ENCODE peak calls at places on chromosomes 16 and 17, in nine cellular contexts. U, W, I, G, K, E, J, C and L are unnamed samples. For H3K4me1, the result is how much of the 10 kb centered on the place peaks cover.

GRCh38 chr16:56910654-56911539 is 21.0 kb upstream of the HERPUD1 start:
- DNase-seq in U (peak), W (no peak), I (peak), G (no peak), K (no peak), E (no peak), J (no peak), C (no peak), L (peak)

GRCh38 chr16:81004646-81005353 is 1.9 kb downstream of the CMC2 start:
- DNase-seq in U (peak), W (no peak), I (peak), G (peak), K (peak), E (peak), J (no peak), C (no peak), L (no peak)

GRCh38 chr17:5034651-5035050 is 575 bp downstream of the SLC52A1 start:
- DNase-seq in U (no peak), W (no peak), I (peak), G (no peak), K (no peak), E (no peak), J (no peak), C (no peak), L (no peak)

GRCh38 chr17:28086519-28086918 is 44.0 kb downstream of the NLK start:
- DNase-seq in U (peak), W (no peak), I (no peak), G (no peak), K (no peak), E (no peak), J (no peak), C (no peak), L (no peak)

GRCh38 chr17:10099051-10099571 is 99.3 kb downstream of the GAS7 start:
- DNase-seq in U (peak), W (no peak), I (peak), G (no peak), K (no peak), E (no peak), J (no peak), C (no peak), L (no peak)

GRCh38 chr17:76968707-76969597 is 100.7 kb downstream of the MGAT5B start:
- DNase-seq in U (no peak), W (no peak), I (no peak), G (peak), K (no peak), E (peak), J (peak), C (peak), L (no peak)

GRCh38 chr17:41527076-41528023 is 758 bp downstream of the KRT19 start:
- DNase-seq in U (no peak), W (no peak), I (peak), G (peak), K (peak), E (peak), J (no peak), C (peak), L (no peak)

GRCh38 chr17:1906622-1907021 is 76.8 kb downstream of the RPA1 start:
- DNase-seq in U (no peak), W (no peak), I (peak), G (no peak), K (no peak), E (peak), J (no peak), C (no peak), L (no peak)

GRCh38 chr17:40443196-40443987 is at the start of gene IGFBP4:
- DNase-seq in U (peak), W (no peak), I (peak), G (peak), K (peak), E (peak), J (peak), C (peak), L (peak)

GRCh38 chr17:75331671-75332070 is 42.4 kb upstream of the SLC25A19 start:
- DNase-seq in U (no peak), W (no peak), I (no peak), G (no peak), K (no peak), E (no peak), J (no peak), C (no peak), L (no peak)
- H3K4me1 ChIP-seq in U (under half), W (under half), I (under half), G (under half), K (under half), E (under half), J (under half), C (under half), L (under half)

DNA sequence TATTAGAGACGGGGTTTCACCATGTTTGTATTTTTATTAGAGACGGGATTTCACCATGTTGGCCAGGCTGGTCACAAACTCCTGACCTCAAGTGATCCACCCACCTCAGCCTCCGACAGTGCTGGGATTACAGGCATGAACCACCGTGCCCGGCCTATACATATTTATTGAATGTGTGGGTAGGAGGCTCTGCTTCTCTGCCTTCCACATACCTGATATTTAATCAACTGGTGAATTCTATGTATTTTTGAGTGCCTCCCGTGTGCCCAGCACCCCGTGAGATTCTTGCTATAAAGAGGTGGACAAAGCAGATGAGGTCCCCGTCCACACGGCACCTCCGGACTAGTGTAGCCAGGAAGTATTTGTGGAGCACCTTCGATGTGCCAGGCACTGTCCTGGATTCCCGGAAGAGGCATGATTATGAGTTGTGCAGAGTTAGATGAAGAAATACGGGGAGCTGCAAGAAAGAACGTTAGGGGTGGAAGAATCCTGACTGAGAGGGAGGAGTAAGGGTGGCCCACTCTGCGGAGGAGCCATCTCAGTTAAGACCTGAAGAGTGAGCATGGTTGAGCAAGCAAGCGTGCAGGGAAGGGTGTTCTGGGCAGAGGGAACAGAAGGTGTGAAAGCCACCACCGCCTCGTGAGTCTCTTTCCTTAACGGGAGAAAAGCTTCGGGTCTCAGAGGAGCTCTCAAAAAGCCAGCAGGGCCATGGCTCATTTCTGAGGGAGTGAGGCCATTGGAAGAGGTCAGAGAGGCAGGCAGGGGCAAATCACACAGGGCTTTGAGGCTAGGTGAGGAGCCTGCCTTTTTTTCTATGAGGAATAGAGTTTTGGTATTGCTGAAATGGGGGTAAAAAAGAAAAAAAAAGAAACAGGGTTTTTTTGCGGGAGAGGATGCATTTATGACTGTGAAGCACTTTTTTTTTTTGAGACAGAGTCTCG is 21.2 kb downstream of the CRISPLD2 start:
- DNase-seq in U (no peak), W (no peak), I (peak), G (no peak), K (no peak), E (no peak), J (peak), C (no peak), L (no peak)
- H3K4me1 ChIP-seq in U (under half), W (under half), I (under half), G (under half), K (under half), E (under half), J (under half), C (half or more), L (under half)

GRCh38 chr16:66479661-66480264 is 52.7 kb downstream of the BEAN1 start:
- DNase-seq in U (no peak), W (no peak), I (peak), G (no peak), K (peak), E (no peak), J (no peak), C (no peak), L (no peak)
- H3K4me1 ChIP-seq in U (under half), W (under half), I (under half), G (under half), K (under half), E (under half), J (under half), C (under half), L (under half)

GRCh38 chr16:588889-589657 is 793 bp upstream of the RAB40C start:
- DNase-seq in U (peak), W (peak), I (peak), G (peak), K (peak), E (peak), J (peak), C (peak), L (peak)

GRCh38 chr16:590165-590874 is 454 bp downstream of the RAB40C start:
- DNase-seq in U (peak), W (no peak), I (peak), G (no peak), K (peak), E (peak), J (no peak), C (peak), L (no peak)

GRCh38 chr16:589658-590159 is at the start of gene RAB40C:
- DNase-seq in U (peak), W (peak), I (peak), G (peak), K (peak), E (peak), J (peak), C (peak), L (peak)

GRCh38 chr16:591892-592517 is 2.1 kb downstream of the RAB40C start:
- DNase-seq in U (no peak), W (no peak), I (peak), G (no peak), K (no peak), E (no peak), J (no peak), C (no peak), L (no peak)

DNA sequence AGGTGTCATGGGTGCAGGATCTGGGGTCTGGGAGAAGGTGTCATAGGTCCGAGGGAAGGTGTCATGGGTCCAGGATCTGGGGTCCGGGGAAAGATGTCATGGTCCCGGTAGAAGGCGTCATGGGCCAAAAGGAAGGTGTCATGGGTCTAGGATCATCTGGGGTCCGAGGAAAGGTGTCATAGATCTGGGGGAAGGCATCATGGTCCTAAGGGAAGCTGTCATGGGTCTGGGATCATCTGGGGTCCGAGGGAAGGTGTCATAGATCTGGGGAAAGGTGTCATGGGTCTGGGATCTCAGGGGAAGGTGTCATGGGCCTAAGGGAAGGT is 972 bp downstream of the RAB40C start:
- DNase-seq in U (no peak), W (no peak), I (no peak), G (no peak), K (no peak), E (no peak), J (no peak), C (no peak), L (no peak)
- H3K4me1 ChIP-seq in U (under half), W (under half), I (under half), G (under half), K (under half), E (under half), J (under half), C (half or more), L (under half)

GRCh38 chr17:43582426-43582825 is 36.3 kb upstream of the ETV4 start:
- DNase-seq in U (no peak), W (no peak), I (no peak), G (no peak), K (no peak), E (no peak), J (no peak), C (no peak), L (no peak)

GRCh38 chr17:43584666-43585102 is 38.5 kb upstream of the ETV4 start:
- DNase-seq in U (peak), W (no peak), I (peak), G (no peak), K (no peak), E (no peak), J (no peak), C (no peak), L (no peak)

GRCh38 chr17:43581581-43581980 is 35.4 kb upstream of the ETV4 start:
- DNase-seq in U (no peak), W (no peak), I (no peak), G (peak), K (no peak), E (no peak), J (no peak), C (no peak), L (no peak)

GRCh38 chr17:43581130-43581529 is 35.0 kb upstream of the ETV4 start:
- DNase-seq in U (no peak), W (no peak), I (no peak), G (no peak), K (no peak), E (no peak), J (no peak), C (no peak), L (no peak)

DNA sequence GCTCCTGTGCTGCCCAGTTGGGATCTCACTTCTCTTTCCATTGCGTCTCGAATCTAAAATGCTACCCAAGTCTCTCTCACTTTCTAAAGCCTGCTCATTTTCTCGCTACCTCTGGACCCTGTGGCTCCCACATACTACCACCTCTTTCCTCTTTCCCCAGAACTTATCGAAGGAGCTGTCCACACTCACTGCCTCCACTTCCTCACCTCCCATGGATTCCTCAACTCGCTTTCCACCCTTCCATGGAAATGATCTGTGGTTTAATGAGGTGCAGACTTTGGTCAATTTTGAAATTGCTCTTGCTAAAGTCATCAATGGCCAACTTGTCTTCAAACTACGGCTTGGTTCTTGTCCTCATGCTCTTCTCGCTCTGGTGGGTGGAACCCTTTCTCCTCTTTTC is 37.2 kb upstream of the ETV4 start:
- DNase-seq in U (no peak), W (no peak), I (no peak), G (no peak), K (no peak), E (no peak), J (no peak), C (no peak), L (no peak)
- H3K4me1 ChIP-seq in U (under half), W (under half), I (under half), G (under half), K (under half), E (under half), J (under half), C (under half), L (under half)

DNA sequence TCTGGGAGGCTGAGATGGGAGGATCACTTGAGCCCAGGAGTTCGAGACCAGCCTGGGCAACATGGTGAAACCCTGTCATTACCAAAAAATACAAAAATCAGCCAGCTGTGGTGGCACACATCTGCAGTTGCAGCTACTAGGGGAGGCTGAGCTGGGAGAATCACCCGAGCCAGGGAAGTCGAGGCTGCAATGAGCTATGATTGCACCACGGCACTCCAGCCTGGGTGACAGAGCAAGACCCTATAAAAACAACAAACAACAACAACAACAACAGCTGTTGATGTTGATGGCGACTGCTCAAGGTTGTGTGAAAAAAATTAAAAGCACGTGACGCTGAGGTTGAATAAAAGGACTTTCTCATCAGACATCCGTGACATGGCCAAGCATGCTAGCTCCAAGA is 40.8 kb upstream of the CIBAR2 start:
- DNase-seq in U (no peak), W (no peak), I (no peak), G (no peak), K (no peak), E (no peak), J (no peak), C (no peak), L (no peak)
- H3K4me1 ChIP-seq in U (under half), W (half or more), I (under half), G (under half), K (under half), E (under half), J (under half), C (under half), L (under half)

GRCh38 chr17:69489303-69489702 is 74.8 kb downstream of the MAP2K6 start:
- DNase-seq in U (no peak), W (no peak), I (no peak), G (no peak), K (no peak), E (no peak), J (no peak), C (no peak), L (no peak)

GRCh38 chr17:69486779-69487637 is 72.5 kb downstream of the MAP2K6 start:
- DNase-seq in U (no peak), W (no peak), I (no peak), G (no peak), K (no peak), E (no peak), J (no peak), C (no peak), L (no peak)

GRCh38 chr17:69480197-69480596 is 65.7 kb downstream of the MAP2K6 start:
- DNase-seq in U (no peak), W (no peak), I (no peak), G (no peak), K (no peak), E (no peak), J (no peak), C (no peak), L (no peak)

GRCh38 chr17:69485126-69485724 is 70.7 kb downstream of the MAP2K6 start:
- DNase-seq in U (no peak), W (no peak), I (no peak), G (no peak), K (no peak), E (no peak), J (no peak), C (no peak), L (no peak)

GRCh38 chr17:69485901-69486643 is 71.6 kb downstream of the MAP2K6 start:
- DNase-seq in U (peak), W (no peak), I (no peak), G (no peak), K (no peak), E (no peak), J (no peak), C (no peak), L (no peak)
- H3K4me1 ChIP-seq in U (under half), W (under half), I (under half), G (under half), K (under half), E (under half), J (under half), C (under half), L (under half)

GRCh38 chr17:81569986-81570514 is 17.9 kb upstream of the FAAP100 start:
- DNase-seq in U (no peak), W (no peak), I (no peak), G (no peak), K (no peak), E (no peak), J (no peak), C (no peak), L (peak)
- H3K4me1 ChIP-seq in U (under half), W (under half), I (under half), G (under half), K (under half), E (under half), J (under half), C (under half), L (under half)